ENCODE peak calls at places on chromosomes 2 and 18, in six cellular contexts. Y, W, E, S, H and F are unnamed samples.

GRCh38 chr2:29154610-29155009 is 39.4 kb downstream of the CLIP4 start:
- DNase-seq in S (no peak), H (no peak), Y (no peak), W (no peak), E (no peak), F (no peak)

GRCh38 chr18:30713299-30713698 is 329.2 kb downstream of the DSC3 start:
- DNase-seq in W (no peak), E (no peak), Y (no peak), S (no peak), H (no peak), F (no peak)

GRCh38 chr2:230140667-230141066 is 71.9 kb upstream of the SLC16A14 start:
- DNase-seq in W (no peak), S (no peak), E (peak), H (no peak), Y (no peak), F (no peak)

GRCh38 chr2:120684225-120684624 is 51.4 kb upstream of the GLI2 start:
- DNase-seq in S (no peak), H (no peak), E (no peak), W (no peak), Y (peak), F (no peak)

GRCh38 chr2:97751752-97752151 is 38.4 kb downstream of the ZAP70 start:
- DNase-seq in Y (peak), E (peak), W (no peak), S (no peak), H (no peak), F (no peak)

GRCh38 chr2:33457588-33458247 is 18.7 kb upstream of the RASGRP3 start:
- DNase-seq in E (peak), H (no peak), S (no peak), Y (no peak), W (no peak), F (no peak)

GRCh38 chr2:59425292-59425691 is 1128.2 kb downstream of the BCL11A start:
- DNase-seq in H (no peak), S (no peak), Y (peak), W (no peak), E (no peak), F (no peak)

GRCh38 chr18:49019446-49020045 is 68.8 kb upstream of the SMAD7 start:
- DNase-seq in Y (no peak), S (no peak), H (no peak), E (no peak), W (no peak), F (no peak)

GRCh38 chr2:24456610-24457556 is 34.2 kb upstream of the NCOA1 start:
- DNase-seq in Y (peak), W (no peak), S (no peak), E (peak), H (no peak), F (no peak)

GRCh38 chr18:49133112-49133511 is 182.3 kb upstream of the SMAD7 start:
- DNase-seq in W (no peak), Y (no peak), E (no peak), H (no peak), S (no peak), F (no peak)

GRCh38 chr18:57466745-57467144 is 31.6 kb downstream of the ONECUT2 start:
- DNase-seq in H (no peak), W (no peak), Y (no peak), S (no peak), E (peak), F (no peak)

GRCh38 chr2:140256080-140256479 is 1475.9 kb upstream of the NXPH2 start:
- DNase-seq in S (no peak), Y (no peak), H (no peak), W (no peak), E (no peak), F (no peak)

GRCh38 chr2:18237298-18237697 is 323.2 kb downstream of the RDH14 start:
- DNase-seq in W (no peak), S (no peak), E (no peak), Y (no peak), H (no peak), F (no peak)